ENCODE peak calls at places on chromosomes 6 and 20, in ten cellular contexts. One of them, this sample, is unnamed.

GRCh38 chr6:8194499-8194898 is 92.2 kb upstream of the EEF1E1 start:
- DNase-seq in GM06990: no peak
- DNase-seq in endothelial cell: no peak
- DNase-seq in brain microvascular endothelial cell: peak
- DNase-seq in adrenal gland: no peak
- DNase-seq in tibial nerve: no peak
- DNase-seq in CD4-positive, alpha-beta T cell: no peak
- DNase-seq in B cell: no peak
- DNase-seq in GM13976: no peak
- DNase-seq in GM12865: no peak
- DNase-seq in this sample: no peak

GRCh38 chr6:105445461-105445860 is 42.6 kb upstream of the PREP start:
- DNase-seq in endothelial cell: no peak
- DNase-seq in GM13976: no peak
- DNase-seq in GM06990: no peak
- DNase-seq in CD4-positive, alpha-beta T cell: no peak
- DNase-seq in tibial nerve: no peak
- DNase-seq in GM12865: no peak
- DNase-seq in B cell: no peak
- DNase-seq in brain microvascular endothelial cell: no peak
- DNase-seq in adrenal gland: no peak
- DNase-seq in this sample: no peak

GRCh38 chr20:41111578-41111951 is 25.8 kb upstream of the PLCG1 start:
- DNase-seq in GM06990: no peak
- DNase-seq in GM12865: peak
- DNase-seq in adrenal gland: no peak
- DNase-seq in B cell: peak
- DNase-seq in GM13976: no peak
- DNase-seq in tibial nerve: no peak
- DNase-seq in CD4-positive, alpha-beta T cell: no peak
- DNase-seq in brain microvascular endothelial cell: no peak
- DNase-seq in endothelial cell: no peak
- DNase-seq in this sample: no peak

GRCh38 chr20:19773471-19773870 is 15.4 kb downstream of the RIN2 start:
- DNase-seq in GM06990: no peak
- DNase-seq in B cell: no peak
- DNase-seq in CD4-positive, alpha-beta T cell: no peak
- DNase-seq in GM12865: no peak
- DNase-seq in GM13976: no peak
- DNase-seq in brain microvascular endothelial cell: no peak
- DNase-seq in tibial nerve: no peak
- DNase-seq in endothelial cell: no peak
- DNase-seq in adrenal gland: no peak
- DNase-seq in this sample: no peak

GRCh38 chr6:11586574-11586973 is 49.0 kb downstream of the TMEM170B start:
- DNase-seq in brain microvascular endothelial cell: peak
- DNase-seq in GM13976: no peak
- DNase-seq in GM06990: no peak
- DNase-seq in GM12865: no peak
- DNase-seq in endothelial cell: no peak
- DNase-seq in tibial nerve: no peak
- DNase-seq in CD4-positive, alpha-beta T cell: no peak
- DNase-seq in B cell: no peak
- DNase-seq in adrenal gland: no peak
- DNase-seq in this sample: no peak

GRCh38 chr6:82040405-82041221 is 206.9 kb downstream of the IBTK start:
- DNase-seq in endothelial cell: peak
- DNase-seq in tibial nerve: peak
- DNase-seq in GM12865: peak
- DNase-seq in CD4-positive, alpha-beta T cell: no peak
- DNase-seq in GM06990: no peak
- DNase-seq in brain microvascular endothelial cell: peak
- DNase-seq in GM13976: no peak
- DNase-seq in adrenal gland: peak
- DNase-seq in B cell: peak
- DNase-seq in this sample: peak

GRCh38 chr20:58209652-58210397 is 18.6 kb downstream of the ANKRD60 start:
- DNase-seq in GM12865: peak
- DNase-seq in adrenal gland: peak
- DNase-seq in tibial nerve: peak
- DNase-seq in GM06990: peak
- DNase-seq in GM13976: peak
- DNase-seq in CD4-positive, alpha-beta T cell: peak
- DNase-seq in brain microvascular endothelial cell: peak
- DNase-seq in endothelial cell: peak
- DNase-seq in B cell: peak
- DNase-seq in this sample: peak

GRCh38 chr6:56420296-56420695 is 172.9 kb upstream of the COL21A1 start:
- DNase-seq in endothelial cell: no peak
- DNase-seq in GM13976: no peak
- DNase-seq in brain microvascular endothelial cell: no peak
- DNase-seq in GM06990: no peak
- DNase-seq in tibial nerve: no peak
- DNase-seq in adrenal gland: no peak
- DNase-seq in CD4-positive, alpha-beta T cell: no peak
- DNase-seq in B cell: no peak
- DNase-seq in GM12865: no peak
- DNase-seq in this sample: no peak

GRCh38 chr20:39269031-39269461 is 306.9 kb downstream of the DHX35 start:
- DNase-seq in adrenal gland: peak
- DNase-seq in tibial nerve: peak
- DNase-seq in GM13976: peak
- DNase-seq in B cell: peak
- DNase-seq in brain microvascular endothelial cell: peak
- DNase-seq in CD4-positive, alpha-beta T cell: peak
- DNase-seq in GM12865: peak
- DNase-seq in GM06990: peak
- DNase-seq in endothelial cell: peak
- DNase-seq in this sample: peak

GRCh38 chr6:35842381-35842780 is 37.2 kb downstream of the LHFPL5 start:
- DNase-seq in GM13976: no peak
- DNase-seq in B cell: no peak
- DNase-seq in brain microvascular endothelial cell: no peak
- DNase-seq in tibial nerve: no peak
- DNase-seq in adrenal gland: no peak
- DNase-seq in endothelial cell: no peak
- DNase-seq in GM06990: no peak
- DNase-seq in GM12865: no peak
- DNase-seq in CD4-positive, alpha-beta T cell: no peak
- DNase-seq in this sample: no peak

GRCh38 chr6:35844290-35844689 is 39.1 kb downstream of the LHFPL5 start:
- DNase-seq in adrenal gland: no peak
- DNase-seq in tibial nerve: no peak
- DNase-seq in brain microvascular endothelial cell: no peak
- DNase-seq in GM13976: no peak
- DNase-seq in GM12865: no peak
- DNase-seq in GM06990: no peak
- DNase-seq in B cell: no peak
- DNase-seq in endothelial cell: no peak
- DNase-seq in CD4-positive, alpha-beta T cell: no peak
- DNase-seq in this sample: no peak

GRCh38 chr6:35833534-35833933 is 28.4 kb downstream of the LHFPL5 start:
- DNase-seq in GM12865: no peak
- DNase-seq in B cell: no peak
- DNase-seq in CD4-positive, alpha-beta T cell: no peak
- DNase-seq in brain microvascular endothelial cell: no peak
- DNase-seq in adrenal gland: no peak
- DNase-seq in GM06990: no peak
- DNase-seq in GM13976: no peak
- DNase-seq in endothelial cell: no peak
- DNase-seq in tibial nerve: no peak
- DNase-seq in this sample: no peak

DNA sequence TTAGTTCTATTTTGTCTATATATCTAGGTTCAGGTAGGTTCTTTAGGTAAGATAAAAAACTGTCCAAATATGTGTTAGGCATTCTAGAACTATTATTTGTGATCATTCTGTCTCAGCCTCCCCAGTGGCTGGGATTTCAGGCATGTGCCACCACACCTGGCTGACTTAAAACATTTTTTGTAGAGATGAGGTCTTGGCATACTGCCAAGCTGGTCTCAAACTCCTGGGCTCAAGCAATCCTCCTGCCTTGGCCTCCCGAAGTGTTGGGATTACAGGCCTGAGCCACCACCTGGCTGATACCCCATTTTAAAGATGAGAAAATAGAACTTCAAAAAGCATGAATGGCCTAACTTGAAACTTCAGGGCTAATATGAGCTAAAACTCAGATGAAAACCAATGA is 33.9 kb downstream of the LHFPL5 start:
- DNase-seq in brain microvascular endothelial cell: no peak
- DNase-seq in GM13976: no peak
- DNase-seq in GM06990: no peak
- DNase-seq in CD4-positive, alpha-beta T cell: no peak
- DNase-seq in endothelial cell: no peak
- DNase-seq in GM12865: no peak
- DNase-seq in tibial nerve: no peak
- DNase-seq in B cell: no peak
- DNase-seq in adrenal gland: no peak
- DNase-seq in this sample: no peak
- TF ChIP-seq CTCF in brain microvascular endothelial cell: no peak
- TF ChIP-seq CTCF in GM13976: no peak
- TF ChIP-seq CTCF in GM06990: no peak
- TF ChIP-seq CTCF in CD4-positive, alpha-beta T cell: no peak
- TF ChIP-seq CTCF in endothelial cell: no peak
- TF ChIP-seq CTCF in GM12865: no peak
- TF ChIP-seq CTCF in tibial nerve: no peak
- TF ChIP-seq CTCF in B cell: no peak
- TF ChIP-seq CTCF in adrenal gland: no peak
- TF ChIP-seq CTCF in this sample: no peak

GRCh38 chr6:29419516-29419915 is 4.8 kb downstream of the OR12D1 start:
- DNase-seq in GM12865: no peak
- DNase-seq in GM13976: no peak
- DNase-seq in brain microvascular endothelial cell: peak
- DNase-seq in adrenal gland: no peak
- DNase-seq in endothelial cell: no peak
- DNase-seq in tibial nerve: no peak
- DNase-seq in B cell: no peak
- DNase-seq in GM06990: no peak
- DNase-seq in CD4-positive, alpha-beta T cell: no peak
- DNase-seq in this sample: no peak

DNA sequence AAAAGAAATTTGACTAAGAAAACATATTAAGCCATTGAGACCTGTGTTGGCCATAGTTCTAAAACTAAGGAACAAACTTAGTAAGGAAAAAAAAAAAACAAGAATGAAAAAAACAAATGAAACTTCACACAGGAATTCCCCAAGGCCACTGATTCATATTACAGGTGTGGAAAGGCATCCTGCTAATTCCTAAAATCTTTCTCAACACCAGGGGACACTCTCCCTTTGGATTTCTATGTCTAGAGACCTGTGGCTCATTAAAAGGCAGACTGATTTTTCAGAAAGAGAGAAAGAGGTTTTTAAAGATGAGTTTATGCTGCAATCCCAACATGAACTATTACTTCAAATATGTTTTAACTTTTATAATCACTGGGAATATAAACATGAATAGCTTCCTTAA is at the start of gene OR12D1:
- DNase-seq in CD4-positive, alpha-beta T cell: no peak
- DNase-seq in tibial nerve: no peak
- DNase-seq in brain microvascular endothelial cell: no peak
- DNase-seq in GM13976: no peak
- DNase-seq in endothelial cell: no peak
- DNase-seq in B cell: no peak
- DNase-seq in adrenal gland: no peak
- DNase-seq in GM06990: no peak
- DNase-seq in GM12865: no peak
- DNase-seq in this sample: no peak
- TF ChIP-seq CTCF in CD4-positive, alpha-beta T cell: no peak
- TF ChIP-seq CTCF in tibial nerve: no peak
- TF ChIP-seq CTCF in brain microvascular endothelial cell: peak
- TF ChIP-seq CTCF in GM13976: no peak
- TF ChIP-seq CTCF in endothelial cell: no peak
- TF ChIP-seq CTCF in B cell: no peak
- TF ChIP-seq CTCF in adrenal gland: no peak
- TF ChIP-seq CTCF in GM06990: no peak
- TF ChIP-seq CTCF in GM12865: no peak
- TF ChIP-seq CTCF in this sample: peak

DNA sequence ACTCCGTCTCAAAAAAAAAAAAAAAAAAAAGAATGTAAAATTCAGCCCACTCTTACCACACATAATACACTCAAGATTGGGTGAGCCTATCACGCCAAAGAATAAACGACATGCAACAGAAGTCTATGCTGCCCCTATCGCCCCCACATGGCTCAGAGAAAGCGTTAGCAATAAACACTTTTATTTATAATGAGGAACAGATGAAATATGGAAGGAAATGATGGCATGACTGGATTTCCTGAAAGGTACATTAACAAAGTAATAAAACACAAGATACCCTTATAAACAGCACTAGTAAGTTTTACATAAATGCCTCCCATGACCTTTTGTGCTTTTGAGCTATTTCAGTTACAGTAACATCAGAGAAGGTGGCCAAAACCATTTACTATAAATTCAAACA is 71.5 kb upstream of the SCAF8 start:
- DNase-seq in GM12865: no peak
- DNase-seq in B cell: no peak
- DNase-seq in GM13976: no peak
- DNase-seq in CD4-positive, alpha-beta T cell: no peak
- DNase-seq in GM06990: no peak
- DNase-seq in adrenal gland: no peak
- DNase-seq in endothelial cell: no peak
- DNase-seq in tibial nerve: no peak
- DNase-seq in brain microvascular endothelial cell: no peak
- DNase-seq in this sample: no peak
- TF ChIP-seq CTCF in GM12865: no peak
- TF ChIP-seq CTCF in B cell: no peak
- TF ChIP-seq CTCF in GM13976: no peak
- TF ChIP-seq CTCF in CD4-positive, alpha-beta T cell: no peak
- TF ChIP-seq CTCF in GM06990: no peak
- TF ChIP-seq CTCF in adrenal gland: no peak
- TF ChIP-seq CTCF in endothelial cell: no peak
- TF ChIP-seq CTCF in tibial nerve: no peak
- TF ChIP-seq CTCF in brain microvascular endothelial cell: peak
- TF ChIP-seq CTCF in this sample: no peak

GRCh38 chr6:40455686-40456389 is 131.3 kb downstream of the LRFN2 start:
- DNase-seq in tibial nerve: no peak
- DNase-seq in brain microvascular endothelial cell: no peak
- DNase-seq in endothelial cell: no peak
- DNase-seq in GM13976: no peak
- DNase-seq in GM06990: no peak
- DNase-seq in CD4-positive, alpha-beta T cell: no peak
- DNase-seq in GM12865: no peak
- DNase-seq in adrenal gland: no peak
- DNase-seq in B cell: no peak
- DNase-seq in this sample: no peak

GRCh38 chr6:40457261-40457660 is 129.9 kb downstream of the LRFN2 start:
- DNase-seq in B cell: no peak
- DNase-seq in GM13976: no peak
- DNase-seq in brain microvascular endothelial cell: no peak
- DNase-seq in adrenal gland: no peak
- DNase-seq in GM12865: no peak
- DNase-seq in tibial nerve: no peak
- DNase-seq in GM06990: no peak
- DNase-seq in endothelial cell: no peak
- DNase-seq in CD4-positive, alpha-beta T cell: no peak
- DNase-seq in this sample: no peak

GRCh38 chr6:40461643-40462042 is 125.5 kb downstream of the LRFN2 start:
- DNase-seq in GM13976: no peak
- DNase-seq in GM12865: no peak
- DNase-seq in brain microvascular endothelial cell: no peak
- DNase-seq in GM06990: no peak
- DNase-seq in B cell: no peak
- DNase-seq in adrenal gland: no peak
- DNase-seq in CD4-positive, alpha-beta T cell: no peak
- DNase-seq in endothelial cell: no peak
- DNase-seq in tibial nerve: no peak
- DNase-seq in this sample: no peak

GRCh38 chr6:40456390-40457013 is 130.7 kb downstream of the LRFN2 start:
- DNase-seq in GM06990: no peak
- DNase-seq in adrenal gland: no peak
- DNase-seq in B cell: no peak
- DNase-seq in GM13976: no peak
- DNase-seq in tibial nerve: no peak
- DNase-seq in CD4-positive, alpha-beta T cell: no peak
- DNase-seq in GM12865: no peak
- DNase-seq in endothelial cell: no peak
- DNase-seq in brain microvascular endothelial cell: no peak
- DNase-seq in this sample: no peak
- TF ChIP-seq CTCF in GM06990: no peak
- TF ChIP-seq CTCF in adrenal gland: no peak
- TF ChIP-seq CTCF in B cell: no peak
- TF ChIP-seq CTCF in GM13976: no peak
- TF ChIP-seq CTCF in tibial nerve: no peak
- TF ChIP-seq CTCF in CD4-positive, alpha-beta T cell: no peak
- TF ChIP-seq CTCF in GM12865: no peak
- TF ChIP-seq CTCF in endothelial cell: no peak
- TF ChIP-seq CTCF in brain microvascular endothelial cell: no peak
- TF ChIP-seq CTCF in this sample: no peak